ENCODE peak calls at places on chromosomes 4 and X, in ten cellular contexts. L, X, I, F, J, Z, V, M, U and S are unnamed samples.

GRCh38 chrX:41180194-41180902 is 95.1 kb downstream of the USP9X start:
- DNase-seq in L (peak; percentile 66), X (peak; percentile 62), I (peak; percentile 26), F (peak; percentile 72), J (peak; percentile 69), Z (peak; percentile 42), V (peak; percentile 61), M (peak; percentile 58), U (peak; percentile 70), S (peak; percentile 57)

GRCh38 chr4:6470502-6471302 is 1.7 kb downstream of the PPP2R2C start:
- DNase-seq in L (peak; percentile 12), X (no peak), I (no peak), F (peak; percentile 49), J (peak; percentile 13), Z (peak; percentile 20), V (peak; percentile 63), M (peak; percentile 54), U (peak; percentile 26), S (no peak)

GRCh38 chrX:132393090-132393884 is 95.6 kb downstream of the MBNL3 start:
- DNase-seq in L (no peak), X (no peak), I (no peak), F (no peak), J (no peak), Z (no peak), V (peak; percentile 1), M (no peak), U (no peak), S (no peak)

GRCh38 chr4:83093060-83093640 is 21.4 kb downstream of the PLAC8 start:
- DNase-seq in L (no peak), X (no peak), I (no peak), F (no peak), J (no peak), Z (no peak), V (no peak), M (peak; percentile 75), U (no peak), S (no peak)

GRCh38 chr4:54073481-54073880 is 9.1 kb upstream of the CHIC2 start:
- DNase-seq in L (no peak), X (no peak), I (no peak), F (no peak), J (peak; percentile 55), Z (peak; percentile 54), V (peak; percentile 59), M (no peak), U (peak; percentile 68), S (no peak)

GRCh38 chrX:7159132-7159861 is 11.3 kb upstream of the PUDP start:
- DNase-seq in L (no peak), X (no peak), I (no peak), F (no peak), J (no peak), Z (no peak), V (peak; percentile 81), M (no peak), U (peak; percentile 1), S (no peak)

GRCh38 chr4:9942921-9943600 is 78.2 kb downstream of the SLC2A9 start:
- DNase-seq in L (no peak), X (no peak), I (no peak), F (no peak), J (no peak), Z (no peak), V (no peak), M (no peak), U (no peak), S (no peak)

GRCh38 chr4:123995939-123996338 is 599.3 kb downstream of the SPRY1 start:
- DNase-seq in L (peak; percentile 79), X (no peak), I (no peak), F (no peak), J (peak; percentile 70), Z (peak; percentile 96), V (peak; percentile 89), M (no peak), U (peak; percentile 56), S (no peak)

GRCh38 chr4:100695039-100695654 is 177.3 kb upstream of the EMCN start:
- DNase-seq in L (peak; percentile 95), X (no peak), I (no peak), F (no peak), J (no peak), Z (no peak), V (no peak), M (no peak), U (no peak), S (no peak)

GRCh38 chr4:30833206-30833605 is 113.0 kb downstream of the PCDH7 start:
- DNase-seq in L (no peak), X (no peak), I (no peak), F (no peak), J (no peak), Z (no peak), V (no peak), M (no peak), U (no peak), S (no peak)

GRCh38 chr4:166538491-166539005 is 665.5 kb downstream of the TLL1 start:
- DNase-seq in L (no peak), X (no peak), I (no peak), F (no peak), J (no peak), Z (peak; percentile 20), V (no peak), M (no peak), U (no peak), S (no peak)

GRCh38 chr4:156642161-156642560 is 329.4 kb downstream of the PDGFC start:
- DNase-seq in L (no peak), X (no peak), I (no peak), F (no peak), J (peak; percentile 44), Z (peak; percentile 35), V (peak; percentile 5), M (no peak), U (no peak), S (no peak)
- H2AFZ ChIP-seq in L (no peak overlapping the region), X (no peak overlapping the region), I (no peak overlapping the region), F (no peak overlapping the region), J (no peak overlapping the region), Z (no peak overlapping the region), V (no peak overlapping the region), M (no peak overlapping the region), U (no peak overlapping the region), S (no peak overlapping the region)

GRCh38 chr4:169109276-169109675 is 99.2 kb upstream of the CBR4 start:
- DNase-seq in L (no peak), X (no peak), I (no peak), F (no peak), J (no peak), Z (no peak), V (no peak), M (no peak), U (no peak), S (no peak)

GRCh38 chr4:169107528-169107927 is 97.5 kb upstream of the CBR4 start:
- DNase-seq in L (no peak), X (no peak), I (no peak), F (no peak), J (no peak), Z (no peak), V (no peak), M (no peak), U (no peak), S (no peak)

GRCh38 chr4:169108303-169108702 is 98.2 kb upstream of the CBR4 start:
- DNase-seq in L (no peak), X (no peak), I (no peak), F (no peak), J (no peak), Z (no peak), V (no peak), M (no peak), U (no peak), S (no peak)

GRCh38 chr4:169114341-169114974 is 104.4 kb upstream of the CBR4 start:
- DNase-seq in L (no peak), X (no peak), I (no peak), F (no peak), J (no peak), Z (no peak), V (no peak), M (no peak), U (no peak), S (no peak)

GRCh38 chr4:169110633-169111032 is 100.6 kb upstream of the CBR4 start:
- DNase-seq in L (no peak), X (no peak), I (no peak), F (no peak), J (no peak), Z (peak; percentile 43), V (peak; percentile 22), M (no peak), U (no peak), S (no peak)
- H2AFZ ChIP-seq in L (no peak overlapping the region), X (no peak overlapping the region), I (no peak overlapping the region), F (no peak overlapping the region), J (no peak overlapping the region), Z (no peak overlapping the region), V (no peak overlapping the region), M (no peak overlapping the region), U (no peak overlapping the region), S (no peak overlapping the region)

GRCh38 chr4:81594495-81595169 is 122.9 kb upstream of the RASGEF1B start:
- DNase-seq in L (no peak), X (no peak), I (no peak), F (no peak), J (no peak), Z (no peak), V (no peak), M (no peak), U (no peak), S (no peak)

GRCh38 chr4:81595798-81596610 is 124.3 kb upstream of the RASGEF1B start:
- DNase-seq in L (no peak), X (no peak), I (no peak), F (no peak), J (no peak), Z (no peak), V (no peak), M (no peak), U (no peak), S (no peak)

GRCh38 chr4:81599646-81600231 is 128.0 kb upstream of the RASGEF1B start:
- DNase-seq in L (no peak), X (no peak), I (no peak), F (no peak), J (no peak), Z (no peak), V (no peak), M (no peak), U (peak; percentile 40), S (no peak)

GRCh38 chr4:81592698-81593097 is 121.0 kb upstream of the RASGEF1B start:
- DNase-seq in L (no peak), X (no peak), I (no peak), F (no peak), J (no peak), Z (no peak), V (no peak), M (no peak), U (no peak), S (no peak)

DNA sequence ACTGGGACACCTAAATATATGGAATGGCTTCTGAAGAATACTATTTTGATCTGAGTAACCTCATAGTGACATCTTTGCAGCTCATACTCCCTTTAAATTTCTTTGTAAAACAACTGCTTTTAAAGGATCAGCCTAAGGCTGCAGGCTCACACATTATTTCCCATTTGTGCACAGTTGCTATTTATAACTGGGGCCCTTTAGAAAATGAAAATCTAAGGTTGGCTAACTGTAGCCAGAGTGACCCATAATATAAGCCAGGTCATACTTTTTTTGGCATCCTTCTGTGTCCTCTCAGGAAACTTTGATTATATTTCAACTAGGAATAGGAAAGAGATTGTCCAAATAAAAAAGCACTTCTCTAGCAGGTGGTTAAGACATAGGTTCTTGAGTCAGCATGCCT is 123.6 kb upstream of the RASGEF1B start:
- DNase-seq in L (no peak), X (no peak), I (no peak), F (no peak), J (no peak), Z (no peak), V (no peak), M (no peak), U (no peak), S (no peak)
- H2AFZ ChIP-seq in L (no peak overlapping the region), X (peak overlapping the region; percentile 53), I (no peak overlapping the region), F (no peak overlapping the region), J (no peak overlapping the region), Z (no peak overlapping the region), V (no peak overlapping the region), M (no peak overlapping the region), U (no peak overlapping the region), S (no peak overlapping the region)

GRCh38 chr4:73010789-73011628 is 58.5 kb downstream of the COX18 start:
- DNase-seq in L (no peak), X (no peak), I (no peak), F (no peak), J (no peak), Z (no peak), V (no peak), M (no peak), U (no peak), S (no peak)
- H2AFZ ChIP-seq in L (no peak overlapping the region), X (no peak overlapping the region), I (no peak overlapping the region), F (no peak overlapping the region), J (no peak overlapping the region), Z (no peak overlapping the region), V (no peak overlapping the region), M (no peak overlapping the region), U (no peak overlapping the region), S (no peak overlapping the region)